ENCODE peak calls at places on chromosome 1, in four cellular contexts. G is lung microvascular endothelial cell; Y is NK-92 treated with Interleukin-12 subunit alpha and Interleukin-12 subunit beta, amount 100 ng/mL, for 24 hours; A is NB4. D is an unnamed sample.

GRCh38 chr1:84550826-84551225 is 23.4 kb downstream of the CTBS start:
- DNase-seq in A (no peak), Y (no peak), G (no peak), D (no peak)

GRCh38 chr1:48817505-48818114 is 40.9 kb upstream of the BEND5 start:
- DNase-seq in G (peak), Y (peak), A (peak), D (peak)

GRCh38 chr1:240998024-240998423 is 359.0 kb downstream of the RGS7 start:
- DNase-seq in A (no peak), Y (no peak), G (no peak), D (no peak)

GRCh38 chr1:49630156-49630555 is 393.6 kb downstream of the AGBL4 start:
- DNase-seq in G (peak), Y (no peak), A (peak), D (peak)

GRCh38 chr1:158362501-158362900 is 8.8 kb downstream of the CD1E start:
- DNase-seq in G (no peak), Y (no peak), A (no peak), D (no peak)

GRCh38 chr1:31880957-31881697 is 57.0 kb downstream of the PTP4A2 start:
- DNase-seq in G (no peak), A (no peak), Y (no peak), D (peak)

GRCh38 chr1:23845163-23845562 is 19.9 kb upstream of the HMGCL start:
- DNase-seq in Y (no peak), G (no peak), A (peak), D (no peak)

GRCh38 chr1:111561328-111561727 is 57.9 kb upstream of the ADORA3 start:
- DNase-seq in Y (no peak), A (no peak), G (no peak), D (no peak)

GRCh38 chr1:6464514-6464836 is 1.5 kb downstream of the TNFRSF25 start:
- DNase-seq in A (no peak), G (no peak), Y (no peak), D (no peak)

GRCh38 chr1:235776396-235776795 is 90.3 kb downstream of the LYST start:
- DNase-seq in G (no peak), A (no peak), Y (no peak), D (no peak)

D was measured in Karpas-422.